ENCODE peak calls at places on chromosomes 4 and X, in five cellular contexts. I, Y, U, W and Z are unnamed samples.

GRCh38 chrX:9312922-9313867 is 151.7 kb upstream of the TBL1X start:
- DNase-seq in I (peak; percentile 90), Y (peak; percentile 69), U (peak; percentile 39), W (peak; percentile 39), Z (peak; percentile 48)

GRCh38 chr4:142550955-142551354 is 295.1 kb downstream of the INPP4B start:
- DNase-seq in I (no peak), Y (no peak), U (no peak), W (no peak), Z (no peak)

GRCh38 chr4:7516116-7516772 is 81.5 kb upstream of the PSAPL1 start:
- DNase-seq in I (no peak), Y (no peak), U (no peak), W (no peak), Z (peak; percentile 58)

GRCh38 chrX:45843518-45843917 is 642.8 kb upstream of the DIPK2B start:
- DNase-seq in I (no peak), Y (no peak), U (peak; percentile 31), W (no peak), Z (no peak)

GRCh38 chrX:110743679-110744340 is 51.8 kb downstream of the CHRDL1 start:
- DNase-seq in I (no peak), Y (no peak), U (no peak), W (no peak), Z (no peak)

GRCh38 chrX:96417695-96418094 is 266.9 kb upstream of the DIAPH2 start:
- DNase-seq in I (no peak), Y (no peak), U (no peak), W (no peak), Z (no peak)

GRCh38 chrX:103741879-103742278 is 31.2 kb downstream of the TMEM31 start:
- DNase-seq in I (no peak), Y (no peak), U (no peak), W (no peak), Z (no peak)

GRCh38 chrX:139909716-139910115 is 23.1 kb downstream of the ATP11C start:
- DNase-seq in I (no peak), Y (no peak), U (no peak), W (no peak), Z (no peak)

GRCh38 chrX:140503230-140503585 is 1.7 kb downstream of the SOX3 start:
- DNase-seq in I (no peak), Y (no peak), U (no peak), W (no peak), Z (no peak)

GRCh38 chr4:56261027-56261426 is 126.3 kb downstream of the AASDH start:
- DNase-seq in I (no peak), Y (no peak), U (no peak), W (no peak), Z (no peak)

GRCh38 chr4:122783301-122784215 is 43.1 kb upstream of the FGF2 start:
- DNase-seq in I (no peak), Y (no peak), U (peak; percentile 70), W (peak; percentile 70), Z (peak; percentile 30)

GRCh38 chrX:130805906-130806305 is 97.1 kb downstream of the ENOX2 start:
- DNase-seq in I (no peak), Y (no peak), U (no peak), W (no peak), Z (no peak)

GRCh38 chrX:115898382-115899001 is 272.1 kb upstream of the AGTR2 start:
- DNase-seq in I (peak; percentile 93), Y (peak; percentile 78), U (peak; percentile 23), W (no peak), Z (peak; percentile 87)

GRCh38 chrX:153922932-153923857 is 2.9 kb downstream of the ARHGAP4 start:
- DNase-seq in I (peak; percentile 80), Y (peak; percentile 83), U (peak; percentile 52), W (peak; percentile 85), Z (peak; percentile 83)

GRCh38 chr4:56732301-56732700 is 51.2 kb upstream of the HOPX start:
- DNase-seq in I (no peak), Y (no peak), U (no peak), W (no peak), Z (no peak)

GRCh38 chr4:42615131-42615776 is 41.7 kb downstream of the ATP8A1 start:
- DNase-seq in I (no peak), Y (no peak), U (no peak), W (no peak), Z (no peak)

GRCh38 chrX:70454441-70455365 is 10.1 kb downstream of the DLG3 start:
- DNase-seq in I (peak; percentile 92), Y (no peak), U (peak; percentile 50), W (peak; percentile 96), Z (peak; percentile 81)

GRCh38 chr4:159046683-159047082 is 56.2 kb upstream of the RAPGEF2 start:
- DNase-seq in I (peak; percentile 51), Y (no peak), U (no peak), W (no peak), Z (no peak)

GRCh38 chr4:156888762-156889161 is 82.8 kb downstream of the PDGFC start:
- DNase-seq in I (no peak), Y (no peak), U (no peak), W (no peak), Z (no peak)

GRCh38 chr4:147765121-147765521 is 33.2 kb downstream of the ARHGAP10 start:
- DNase-seq in I (no peak), Y (no peak), U (no peak), W (no peak), Z (no peak)

GRCh38 chr4:166290426-166290825 is 417.4 kb downstream of the TLL1 start:
- DNase-seq in I (no peak), Y (no peak), U (no peak), W (no peak), Z (no peak)

GRCh38 chr4:95590615-95591014 is 41.8 kb upstream of the UNC5C start:
- DNase-seq in I (no peak), Y (no peak), U (no peak), W (no peak), Z (no peak)

GRCh38 chr4:20356565-20356964 is 104.9 kb downstream of the SLIT2 start:
- DNase-seq in I (no peak), Y (no peak), U (no peak), W (no peak), Z (no peak)

GRCh38 chrX:74248889-74249288 is 55.1 kb upstream of the ZCCHC13 start:
- DNase-seq in I (no peak), Y (no peak), U (peak; percentile 60), W (no peak), Z (no peak)

GRCh38 chrX:140274761-140275525 is 229.9 kb downstream of the SOX3 start:
- DNase-seq in I (no peak), Y (no peak), U (no peak), W (no peak), Z (no peak)

GRCh38 chr4:20254517-20255250 is 3.0 kb downstream of the SLIT2 start:
- DNase-seq in I (no peak), Y (peak; percentile 63), U (no peak), W (no peak), Z (peak; percentile 30)

GRCh38 chr4:23733911-23734458 is 155.9 kb downstream of the PPARGC1A start:
- DNase-seq in I (no peak), Y (no peak), U (no peak), W (no peak), Z (no peak)

GRCh38 chrX:9534686-9535085 is 69.8 kb downstream of the TBL1X start:
- DNase-seq in I (no peak), Y (no peak), U (no peak), W (no peak), Z (no peak)

GRCh38 chr4:1242506-1243450 is 6.2 kb downstream of the CTBP1 start:
- DNase-seq in I (peak; percentile 35), Y (peak; percentile 51), U (no peak), W (no peak), Z (peak; percentile 15)

GRCh38 chrX:9327747-9328145 is 137.1 kb upstream of the TBL1X start:
- DNase-seq in I (no peak), Y (no peak), U (peak; percentile 46), W (no peak), Z (no peak)

GRCh38 chr4:128718793-128719192 is 90.7 kb upstream of the JADE1 start:
- DNase-seq in I (no peak), Y (no peak), U (no peak), W (no peak), Z (no peak)

GRCh38 chr4:110878992-110879391 is 256.1 kb upstream of the PITX2 start:
- DNase-seq in I (no peak), Y (no peak), U (no peak), W (no peak), Z (no peak)

GRCh38 chr4:109985993-109986640 is 73.4 kb downstream of the EGF start:
- DNase-seq in I (no peak), Y (no peak), U (no peak), W (no peak), Z (no peak)

GRCh38 chr4:46979283-46979682 is 14.1 kb downstream of the GABRA4 start:
- DNase-seq in I (no peak), Y (no peak), U (no peak), W (no peak), Z (no peak)

GRCh38 chrX:119235872-119236598 is at the start of gene PGRMC1:
- DNase-seq in I (peak; percentile 89), Y (peak; percentile 88), U (peak; percentile 83), W (peak; percentile 83), Z (peak; percentile 78)
- TF ChIP-seq POLR2A in I (peak; percentile 74), Y (peak; percentile 63), U (peak; percentile 96), W (peak; percentile 80), Z (peak; percentile 63)

GRCh38 chrX:118974088-118974907 is at the start of gene LONRF3:
- DNase-seq in I (peak; percentile 91), Y (peak; percentile 87), U (peak; percentile 60), W (peak; percentile 79), Z (peak; percentile 80)
- H3K27ac ChIP-seq in I (peak within 1 kb of the TSS; percentile 73), Y (peak within 1 kb of the TSS; percentile 75), U (peak within 1 kb of the TSS; percentile 98), W (peak within 1 kb of the TSS; percentile 78), Z (no peak within 1 kb of the TSS)

GRCh38 chrX:52355108-52355507 is 13.7 kb upstream of the XAGE2 start:
- DNase-seq in I (no peak), Y (no peak), U (no peak), W (no peak), Z (no peak)

GRCh38 chrX:52363247-52363883 is 5.5 kb upstream of the XAGE2 start:
- DNase-seq in I (no peak), Y (no peak), U (peak; percentile 7), W (no peak), Z (no peak)

GRCh38 chrX:52353838-52354237 is 15.0 kb upstream of the XAGE2 start:
- DNase-seq in I (no peak), Y (no peak), U (no peak), W (no peak), Z (no peak)

DNA sequence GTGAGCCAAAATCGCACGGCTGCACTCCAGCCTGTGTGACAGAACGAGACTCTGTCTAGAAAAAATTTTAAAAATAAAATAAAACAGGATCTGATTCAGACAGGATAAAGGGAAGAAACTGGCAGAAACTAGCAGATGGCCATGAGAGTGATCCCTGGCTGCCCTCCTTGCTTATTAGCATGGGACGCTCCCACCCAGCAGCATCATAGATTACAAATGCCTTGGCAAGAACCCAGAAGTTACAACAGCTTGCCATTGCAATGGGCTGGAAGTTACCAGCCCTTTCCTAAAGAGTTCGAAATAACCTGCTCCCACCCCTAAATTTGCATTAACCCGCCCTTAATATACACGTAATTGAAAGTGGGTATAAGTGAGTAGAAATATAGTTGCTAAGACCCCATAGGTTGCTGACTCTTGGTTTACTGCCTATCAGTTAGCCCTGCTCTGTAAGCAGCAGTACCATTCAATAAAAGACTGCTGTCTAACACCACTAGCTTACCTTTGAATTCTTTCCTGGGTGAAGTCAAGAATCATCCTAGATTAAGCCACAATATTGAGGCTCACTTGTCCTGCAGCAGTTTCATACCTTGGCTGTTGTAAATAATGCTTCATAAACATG is 9.1 kb upstream of the XAGE2 start:
- DNase-seq in I (no peak), Y (no peak), U (no peak), W (no peak), Z (no peak)
- H3K9me3 ChIP-seq in I (no peaks in the 10 kb centered on the region), Y (no peaks in the 10 kb centered on the region), U (no peaks in the 10 kb centered on the region), W (no peaks in the 10 kb centered on the region), Z (no peaks in the 10 kb centered on the region)

GRCh38 chr4:99947190-99947578 is 766 bp upstream of the DNAJB14 start:
- DNase-seq in I (no peak), Y (no peak), U (no peak), W (no peak), Z (no peak)
- TF ChIP-seq POLR2A in I (no peak), Y (no peak), U (no peak), W (no peak), Z (no peak)